ENCODE peak calls at places on chromosomes 13 and 19, in five cellular contexts. T is colonic mucosa; G is upper lobe of right lung; F is Kasumi-1; V is effector memory CD4-positive, alpha-beta T cell. P is an unnamed sample.

GRCh38 chr19:42555317-42555716 is 27.0 kb upstream of the CEACAM1 start:
- DNase-seq in T (no peak), G (no peak), F (peak; percentile 84), V (no peak), P (no peak)

GRCh38 chr19:48553676-48554384 is 1.9 kb downstream of the SULT2B1 start:
- DNase-seq in T (peak; percentile 67), G (no peak), F (no peak), V (no peak), P (no peak)

GRCh38 chr19:4695224-4695731 is 25.1 kb upstream of the MYDGF start:
- DNase-seq in T (no peak), G (no peak), F (no peak), V (no peak), P (no peak)

GRCh38 chr13:99687728-99688397 is 186.6 kb downstream of the TM9SF2 start:
- DNase-seq in T (no peak), G (no peak), F (no peak), V (no peak), P (no peak)

GRCh38 chr13:54592201-54592600 is 1563.6 kb downstream of the OLFM4 start:
- DNase-seq in T (no peak), G (no peak), F (no peak), V (no peak), P (no peak)

GRCh38 chr19:30208661-30209060 is 163.5 kb upstream of the ZNF536 start:
- DNase-seq in T (no peak), G (no peak), F (no peak), V (no peak), P (peak; percentile 3)

GRCh38 chr13:92103673-92104296 is 705.4 kb downstream of the GPC5 start:
- DNase-seq in T (no peak), G (no peak), F (no peak), V (no peak), P (no peak)

GRCh38 chr13:109389456-109389855 is 396.9 kb downstream of the IRS2 start:
- DNase-seq in T (no peak), G (no peak), F (no peak), V (no peak), P (no peak)

GRCh38 chr13:111006508-111007031 is 91.7 kb upstream of the ANKRD10 start:
- DNase-seq in T (peak; percentile 51), G (peak; percentile 70), F (no peak), V (no peak), P (peak; percentile 61)

GRCh38 chr13:90500569-90500968 is 846.9 kb upstream of the MIR17HG start:
- DNase-seq in T (no peak), G (no peak), F (no peak), V (no peak), P (no peak)

GRCh38 chr13:50893211-50893852 is 16.3 kb upstream of the RNASEH2B start:
- DNase-seq in T (no peak), G (no peak), F (peak; percentile 86), V (no peak), P (no peak)

GRCh38 chr19:14090509-14091085 is at the start of gene SAMD1:
- DNase-seq in T (peak; percentile 88), G (peak; percentile 95), F (peak; percentile 69), V (peak; percentile 83), P (peak; percentile 98)

GRCh38 chr13:102322211-102322610 is 79.6 kb downstream of the FGF14 start:
- DNase-seq in T (no peak), G (no peak), F (no peak), V (no peak), P (no peak)

GRCh38 chr19:56637976-56638555 is 4.9 kb upstream of the SMIM17 start:
- DNase-seq in T (peak; percentile 58), G (no peak), F (peak; percentile 82), V (no peak), P (peak; percentile 15)

GRCh38 chr13:44109986-44110640 is 230.4 kb downstream of the LACC1 start:
- DNase-seq in T (peak; percentile 44), G (no peak), F (no peak), V (no peak), P (no peak)

GRCh38 chr19:13459351-13459750 is 46.9 kb downstream of the CACNA1A start:
- DNase-seq in T (no peak), G (no peak), F (no peak), V (no peak), P (no peak)

GRCh38 chr13:20424959-20425358 is 100.7 kb downstream of the CRYL1 start:
- DNase-seq in T (no peak), G (no peak), F (peak; percentile 9), V (no peak), P (peak; percentile 74)

GRCh38 chr19:55369651-55370304 is 485 bp downstream of the IL11 start:
- DNase-seq in T (no peak), G (no peak), F (no peak), V (no peak), P (no peak)

GRCh38 chr13:34587586-34587985 is 354.5 kb upstream of the NBEA start:
- DNase-seq in T (no peak), G (no peak), F (no peak), V (no peak), P (no peak)

GRCh38 chr13:38674208-38674607 is 12.7 kb upstream of the FREM2 start:
- DNase-seq in T (no peak), G (no peak), F (no peak), V (no peak), P (no peak)

GRCh38 chr19:35843676-35844481 is 8.4 kb downstream of the NPHS1 start:
- DNase-seq in T (peak; percentile 76), G (no peak), F (no peak), V (no peak), P (no peak)

GRCh38 chr19:58330458-58330857 is 3.7 kb downstream of the ZSCAN22 start:
- DNase-seq in T (no peak), G (no peak), F (no peak), V (no peak), P (no peak)

GRCh38 chr13:71021810-71022422 is 845.1 kb downstream of the DACH1 start:
- DNase-seq in T (no peak), G (no peak), F (no peak), V (no peak), P (no peak)

GRCh38 chr13:79937311-79938243 is 403.3 kb downstream of the SPRY2 start:
- DNase-seq in T (no peak), G (no peak), F (no peak), V (no peak), P (no peak)

GRCh38 chr13:21333186-21333585 is 125.9 kb downstream of the ZDHHC20 start:
- DNase-seq in T (no peak), G (no peak), F (no peak), V (no peak), P (no peak)

GRCh38 chr19:17091758-17092333 is 16.3 kb downstream of the MYO9B start:
- DNase-seq in T (peak; percentile 44), G (peak; percentile 87), F (peak; percentile 91), V (no peak), P (no peak)

GRCh38 chr19:18220632-18221275 is 5.5 kb downstream of the PDE4C start:
- DNase-seq in T (no peak), G (no peak), F (no peak), V (no peak), P (no peak)

GRCh38 chr19:44839272-44839671 is 6.8 kb upstream of the NECTIN2 start:
- DNase-seq in T (no peak), G (no peak), F (no peak), V (no peak), P (no peak)

GRCh38 chr13:113566227-113566561 is 18.4 kb upstream of the TFDP1 start:
- DNase-seq in T (peak; percentile 5), G (peak; percentile 40), F (no peak), V (no peak), P (peak; percentile 60)

GRCh38 chr13:110616103-110617101 is 1.1 kb downstream of the NAXD start:
- DNase-seq in T (peak; percentile 52), G (no peak), F (peak; percentile 71), V (no peak), P (peak; percentile 21)

GRCh38 chr13:39786091-39786490 is 130.6 kb downstream of the COG6 start:
- DNase-seq in T (no peak), G (no peak), F (no peak), V (no peak), P (no peak)

GRCh38 chr19:51064534-51065220 is at the start of gene KLK13:
- DNase-seq in T (no peak), G (peak; percentile 73), F (no peak), V (no peak), P (peak; percentile 81)

GRCh38 chr19:38666662-38667448 is 19.4 kb downstream of the ACTN4 start:
- DNase-seq in T (no peak), G (no peak), F (no peak), V (no peak), P (no peak)

GRCh38 chr19:10238172-10238783 is 7.1 kb upstream of the S1PR2 start:
- DNase-seq in T (peak; percentile 69), G (peak; percentile 75), F (no peak), V (no peak), P (peak; percentile 88)

GRCh38 chr13:49388256-49388655 is 55.6 kb downstream of the CAB39L start:
- DNase-seq in T (no peak), G (no peak), F (no peak), V (no peak), P (no peak)